ENCODE peak calls at places on chromosomes 7 and 10, in five cellular contexts. N, K, G, U and L are unnamed samples.

GRCh38 chr10:30591249-30591670 is 38.3 kb downstream of the LYZL2 start:
- DNase-seq in G (no peak), U (peak), N (peak), K (no peak), L (no peak)

GRCh38 chr10:116259638-116260037 is 13.4 kb downstream of the GFRA1 start:
- DNase-seq in U (no peak), N (no peak), K (no peak), G (no peak), L (no peak)

GRCh38 chr7:2785071-2785500 is 59.0 kb downstream of the GNA12 start:
- DNase-seq in N (peak), G (no peak), U (no peak), K (no peak), L (no peak)

GRCh38 chr10:84469470-84469869 is 141.1 kb downstream of the CCSER2 start:
- DNase-seq in N (no peak), K (no peak), U (no peak), G (no peak), L (no peak)

GRCh38 chr7:102833343-102833742 is 79.5 kb upstream of the LRRC17 start:
- DNase-seq in K (no peak), U (no peak), G (no peak), N (no peak), L (no peak)

GRCh38 chr10:84007482-84007881 is 131.8 kb upstream of the GHITM start:
- DNase-seq in K (no peak), G (no peak), N (no peak), U (no peak), L (no peak)

GRCh38 chr7:157541796-157542668 is 205.2 kb downstream of the DNAJB6 start:
- DNase-seq in U (no peak), K (no peak), N (no peak), G (no peak), L (no peak)

GRCh38 chr7:77216233-77216632 is 16.6 kb upstream of the FGL2 start:
- DNase-seq in U (no peak), N (no peak), K (no peak), G (no peak), L (no peak)

GRCh38 chr10:122165914-122166313 is 105.2 kb upstream of the BTBD16 start:
- DNase-seq in K (no peak), N (no peak), U (no peak), G (no peak), L (no peak)

GRCh38 chr7:5701085-5701914 is 80.2 kb downstream of the RNF216 start:
- DNase-seq in K (no peak), G (no peak), U (no peak), N (peak), L (no peak)

GRCh38 chr7:5699467-5699866 is 82.0 kb downstream of the RNF216 start:
- DNase-seq in N (peak), K (no peak), G (no peak), U (no peak), L (no peak)

GRCh38 chr7:5697754-5698487 is 83.5 kb downstream of the RNF216 start:
- DNase-seq in U (no peak), N (no peak), G (no peak), K (no peak), L (no peak)

GRCh38 chr7:5700391-5700985 is 81.0 kb downstream of the RNF216 start:
- DNase-seq in K (no peak), G (no peak), N (no peak), U (no peak), L (no peak)

GRCh38 chr7:5699951-5700384 is 81.5 kb downstream of the RNF216 start:
- DNase-seq in G (no peak), U (no peak), N (peak), K (peak), L (no peak)
- TF ChIP-seq POLR2A in G (no peak), U (no peak), N (no peak), K (no peak), L (no peak)

DNA sequence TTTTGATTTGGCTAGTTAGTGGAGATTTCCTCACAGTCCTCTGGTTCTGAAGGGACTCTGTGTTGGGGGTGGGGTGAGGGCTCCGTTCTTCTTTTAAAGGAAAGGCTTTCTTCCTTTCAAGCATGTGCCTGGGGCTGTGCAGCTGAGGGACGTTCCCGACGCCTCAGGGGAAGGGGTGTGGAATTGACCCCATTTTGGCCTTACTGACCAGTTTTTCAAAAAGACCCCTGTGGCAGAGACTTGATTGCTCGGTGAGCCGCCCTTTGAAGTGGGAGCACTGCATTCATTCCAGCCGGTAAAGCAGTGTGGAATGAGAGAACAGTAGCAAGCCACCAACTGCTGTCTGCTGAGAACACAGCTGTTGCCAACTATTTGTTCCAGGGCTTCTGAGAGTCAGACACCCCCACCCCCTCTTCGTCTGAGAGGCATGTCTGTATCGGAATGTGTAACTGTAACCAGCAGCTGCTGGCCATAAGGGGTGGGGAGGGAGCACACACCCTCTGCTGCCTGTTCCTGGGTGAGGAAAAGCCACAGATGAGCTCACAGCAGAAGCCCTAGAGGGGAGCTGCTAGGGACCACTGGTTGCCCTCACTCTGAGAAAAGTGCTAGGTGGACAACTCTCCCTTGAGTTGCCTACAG is 33.1 kb downstream of the WBP1L start:
- DNase-seq in U (no peak), N (peak), K (peak), G (no peak), L (peak)
- TF ChIP-seq POLR2A in U (no peak), N (peak), K (peak), G (no peak), L (no peak)

DNA sequence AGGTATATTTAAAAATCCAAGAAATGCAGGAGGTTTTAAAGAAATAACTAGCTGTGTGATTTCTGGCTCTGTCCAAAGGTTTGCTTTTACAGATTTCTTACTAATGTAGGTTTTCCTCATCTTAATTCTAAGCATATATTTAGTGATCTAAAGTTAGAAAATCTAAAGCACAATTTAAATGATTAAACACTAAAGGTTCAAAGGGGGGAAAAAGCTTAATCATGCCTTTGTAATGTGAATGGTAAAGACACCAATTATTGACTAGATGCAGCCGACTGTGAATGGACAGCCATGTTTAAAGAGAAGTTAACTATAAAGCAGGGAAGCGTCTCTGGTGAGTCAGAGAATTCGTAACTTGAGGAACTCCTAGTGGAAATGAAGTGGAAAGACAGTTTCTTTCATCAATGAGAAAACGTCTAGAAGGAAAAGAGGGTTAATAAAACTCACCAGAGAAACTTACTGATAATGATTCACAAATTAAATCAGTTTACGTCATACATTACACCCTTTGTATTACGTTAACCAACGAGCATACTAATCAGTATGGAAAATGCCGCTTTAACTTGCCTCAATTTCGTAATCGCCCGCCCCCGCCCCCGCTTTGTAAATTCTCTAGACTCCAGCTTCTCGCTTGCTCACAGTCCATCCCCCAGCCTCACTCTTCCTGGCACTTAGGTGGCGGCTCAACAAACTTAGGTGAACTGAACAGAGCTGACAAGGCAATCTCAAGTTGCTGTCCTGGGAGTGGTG is 1.1 kb upstream of the HBP1 start:
- DNase-seq in N (peak), U (peak), K (no peak), G (no peak), L (peak)
- TF ChIP-seq POLR2A in N (peak), U (no peak), K (no peak), G (no peak), L (peak)

GRCh38 chr10:125550362-125550761 is 132.6 kb downstream of the TEX36 start:
- DNase-seq in G (no peak), U (no peak), K (no peak), N (no peak), L (no peak)
- TF ChIP-seq POLR2A in G (no peak), U (no peak), K (no peak), N (no peak), L (no peak)

DNA sequence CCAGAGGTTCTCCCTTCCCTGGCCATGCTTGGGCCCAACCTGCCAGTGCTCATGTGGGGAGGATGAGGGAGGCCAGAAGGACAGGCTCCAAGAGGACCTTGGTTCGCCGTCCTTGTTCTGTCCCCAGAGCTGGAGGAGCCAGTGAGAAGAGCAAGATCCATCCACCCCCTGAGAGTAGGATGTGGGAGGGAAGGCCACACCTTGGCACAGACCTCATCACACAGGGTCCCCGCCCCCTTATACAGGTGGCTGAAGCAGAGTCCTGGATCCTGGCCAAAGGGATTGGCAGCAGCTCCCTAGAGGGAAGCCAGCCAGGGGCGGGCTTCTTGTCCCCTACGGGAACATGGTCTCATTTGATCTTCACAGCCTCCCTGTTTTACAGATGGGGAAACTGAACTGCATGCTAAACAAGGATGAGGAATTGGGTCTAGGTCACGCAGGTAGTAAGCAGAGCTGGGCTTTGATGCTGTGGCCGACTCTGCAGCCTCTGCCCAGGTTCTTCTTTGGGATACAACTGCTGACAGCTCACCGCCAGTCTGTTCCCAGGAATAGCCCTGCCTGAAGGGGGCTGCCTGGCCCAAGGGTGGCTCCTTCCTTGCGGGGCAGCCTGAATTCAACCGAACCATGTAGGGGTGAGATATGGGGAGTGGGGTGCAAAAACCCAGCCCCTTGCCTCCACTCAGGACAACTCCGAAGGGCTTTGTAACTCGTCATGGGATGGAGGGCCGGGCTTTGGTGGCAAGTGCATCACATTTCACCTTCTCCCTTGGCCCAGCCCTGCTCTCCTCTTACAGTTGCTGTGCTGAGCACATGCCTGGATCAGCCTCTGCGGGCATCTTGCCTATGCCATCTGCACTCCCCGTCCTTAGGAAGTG is 62.2 kb upstream of the KDM7A start:
- DNase-seq in U (no peak), N (no peak), K (no peak), G (no peak), L (no peak)
- TF ChIP-seq POLR2A in U (no peak), N (no peak), K (no peak), G (no peak), L (no peak)